ENCODE peak calls at places on chromosomes 13 and 19, in eight cellular contexts. One of them, this sample, is unnamed.

GRCh38 chr19:49430678-49431329 is 5.6 kb downstream of the GFY start:
- DNase-seq in HL-60: no peak
- DNase-seq in AG10803: no peak
- DNase-seq in neural crest cell: no peak
- DNase-seq in sigmoid colon: no peak
- DNase-seq in nephron progenitor cell: no peak
- DNase-seq in endothelial cell: no peak
- DNase-seq in HFFc6: no peak
- DNase-seq in this sample: no peak

GRCh38 chr13:93098972-93099371 is 127.6 kb upstream of the GPC6 start:
- DNase-seq in HL-60: no peak
- DNase-seq in AG10803: no peak
- DNase-seq in neural crest cell: no peak
- DNase-seq in sigmoid colon: no peak
- DNase-seq in nephron progenitor cell: no peak
- DNase-seq in endothelial cell: no peak
- DNase-seq in HFFc6: no peak
- DNase-seq in this sample: no peak

GRCh38 chr13:59178344-59178743 is 985.4 kb downstream of the DIAPH3 start:
- DNase-seq in HL-60: no peak
- DNase-seq in AG10803: no peak
- DNase-seq in neural crest cell: no peak
- DNase-seq in sigmoid colon: no peak
- DNase-seq in nephron progenitor cell: no peak
- DNase-seq in endothelial cell: no peak
- DNase-seq in HFFc6: no peak
- DNase-seq in this sample: no peak

GRCh38 chr13:88000239-88000638 is 329.1 kb downstream of the SLITRK5 start:
- DNase-seq in HL-60: no peak
- DNase-seq in AG10803: peak
- DNase-seq in neural crest cell: no peak
- DNase-seq in sigmoid colon: no peak
- DNase-seq in nephron progenitor cell: no peak
- DNase-seq in endothelial cell: no peak
- DNase-seq in HFFc6: no peak
- DNase-seq in this sample: no peak

GRCh38 chr13:99150575-99151370 is 49.9 kb upstream of the UBAC2 start:
- DNase-seq in HL-60: no peak
- DNase-seq in AG10803: peak
- DNase-seq in neural crest cell: no peak
- DNase-seq in sigmoid colon: no peak
- DNase-seq in nephron progenitor cell: no peak
- DNase-seq in endothelial cell: no peak
- DNase-seq in HFFc6: peak
- DNase-seq in this sample: no peak

GRCh38 chr13:68897331-68897730 is 1210.3 kb upstream of the ATXN8OS start:
- DNase-seq in HL-60: no peak
- DNase-seq in AG10803: no peak
- DNase-seq in neural crest cell: no peak
- DNase-seq in sigmoid colon: no peak
- DNase-seq in nephron progenitor cell: no peak
- DNase-seq in endothelial cell: no peak
- DNase-seq in HFFc6: no peak
- DNase-seq in this sample: no peak

GRCh38 chr19:46206176-46206575 is 23.4 kb upstream of the IGFL1 start:
- DNase-seq in HL-60: no peak
- DNase-seq in AG10803: no peak
- DNase-seq in neural crest cell: no peak
- DNase-seq in sigmoid colon: no peak
- DNase-seq in nephron progenitor cell: no peak
- DNase-seq in endothelial cell: no peak
- DNase-seq in HFFc6: no peak
- DNase-seq in this sample: no peak

GRCh38 chr13:46795321-46795720 is 1.6 kb downstream of the ESD start:
- DNase-seq in HL-60: no peak
- DNase-seq in AG10803: no peak
- DNase-seq in neural crest cell: no peak
- DNase-seq in sigmoid colon: no peak
- DNase-seq in nephron progenitor cell: no peak
- DNase-seq in endothelial cell: no peak
- DNase-seq in HFFc6: no peak
- DNase-seq in this sample: no peak

GRCh38 chr19:57803594-57804325 is 11.0 kb downstream of the ZNF552 start:
- DNase-seq in HL-60: no peak
- DNase-seq in AG10803: peak
- DNase-seq in neural crest cell: peak
- DNase-seq in sigmoid colon: no peak
- DNase-seq in nephron progenitor cell: peak
- DNase-seq in endothelial cell: peak
- DNase-seq in HFFc6: peak
- DNase-seq in this sample: no peak

GRCh38 chr19:2477141-2477710 is 1.3 kb downstream of the GADD45B start:
- DNase-seq in HL-60: peak
- DNase-seq in AG10803: no peak
- DNase-seq in neural crest cell: no peak
- DNase-seq in sigmoid colon: no peak
- DNase-seq in nephron progenitor cell: peak
- DNase-seq in endothelial cell: no peak
- DNase-seq in HFFc6: peak
- DNase-seq in this sample: no peak

GRCh38 chr13:37956536-37956935 is 87.0 kb upstream of the TRPC4 start:
- DNase-seq in HL-60: no peak
- DNase-seq in AG10803: no peak
- DNase-seq in neural crest cell: no peak
- DNase-seq in sigmoid colon: no peak
- DNase-seq in nephron progenitor cell: no peak
- DNase-seq in endothelial cell: no peak
- DNase-seq in HFFc6: no peak
- DNase-seq in this sample: no peak

GRCh38 chr19:29001922-29002247 is 211.1 kb downstream of the UQCRFS1 start:
- DNase-seq in HL-60: no peak
- DNase-seq in AG10803: peak
- DNase-seq in neural crest cell: no peak
- DNase-seq in sigmoid colon: peak
- DNase-seq in nephron progenitor cell: no peak
- DNase-seq in endothelial cell: no peak
- DNase-seq in HFFc6: no peak
- DNase-seq in this sample: no peak

GRCh38 chr13:40874138-40874776 is 84.8 kb downstream of the SLC25A15 start:
- DNase-seq in HL-60: no peak
- DNase-seq in AG10803: no peak
- DNase-seq in neural crest cell: no peak
- DNase-seq in sigmoid colon: no peak
- DNase-seq in nephron progenitor cell: no peak
- DNase-seq in endothelial cell: no peak
- DNase-seq in HFFc6: no peak
- DNase-seq in this sample: no peak

DNA sequence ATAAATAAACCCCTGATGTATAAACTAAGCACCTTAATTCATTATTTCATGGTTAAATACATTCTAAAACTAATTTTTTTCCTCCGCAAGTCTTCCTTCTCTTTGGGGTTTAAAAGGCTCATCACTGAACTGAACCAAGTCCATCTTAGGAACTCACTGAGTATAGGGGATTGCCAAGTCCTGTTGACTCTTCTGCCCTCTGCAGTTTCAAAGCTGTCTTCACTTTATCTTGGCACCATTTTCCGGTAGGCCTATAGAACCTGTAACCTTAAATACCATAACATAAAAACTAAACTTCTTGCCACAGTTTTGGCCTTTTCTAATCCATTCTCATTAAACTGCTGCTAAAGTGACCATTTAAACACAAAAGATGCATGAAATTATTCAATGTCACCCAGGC is 66.5 kb upstream of the USPL1 start:
- DNase-seq in HL-60: peak
- DNase-seq in AG10803: peak
- DNase-seq in neural crest cell: no peak
- DNase-seq in sigmoid colon: no peak
- DNase-seq in nephron progenitor cell: no peak
- DNase-seq in endothelial cell: peak
- DNase-seq in HFFc6: peak
- DNase-seq in this sample: no peak
- TF ChIP-seq CTCF in HL-60: peak
- TF ChIP-seq CTCF in AG10803: peak
- TF ChIP-seq CTCF in neural crest cell: peak
- TF ChIP-seq CTCF in sigmoid colon: no peak
- TF ChIP-seq CTCF in nephron progenitor cell: no peak
- TF ChIP-seq CTCF in endothelial cell: no peak
- TF ChIP-seq CTCF in HFFc6: peak
- TF ChIP-seq CTCF in this sample: peak

GRCh38 chr19:35297922-35298321 is 6.0 kb downstream of the MAG start:
- DNase-seq in HL-60: no peak
- DNase-seq in AG10803: no peak
- DNase-seq in neural crest cell: no peak
- DNase-seq in sigmoid colon: no peak
- DNase-seq in nephron progenitor cell: no peak
- DNase-seq in endothelial cell: no peak
- DNase-seq in HFFc6: no peak
- DNase-seq in this sample: no peak
- TF ChIP-seq CTCF in HL-60: no peak
- TF ChIP-seq CTCF in AG10803: no peak
- TF ChIP-seq CTCF in neural crest cell: no peak
- TF ChIP-seq CTCF in sigmoid colon: no peak
- TF ChIP-seq CTCF in nephron progenitor cell: no peak
- TF ChIP-seq CTCF in endothelial cell: no peak
- TF ChIP-seq CTCF in HFFc6: no peak
- TF ChIP-seq CTCF in this sample: no peak

DNA sequence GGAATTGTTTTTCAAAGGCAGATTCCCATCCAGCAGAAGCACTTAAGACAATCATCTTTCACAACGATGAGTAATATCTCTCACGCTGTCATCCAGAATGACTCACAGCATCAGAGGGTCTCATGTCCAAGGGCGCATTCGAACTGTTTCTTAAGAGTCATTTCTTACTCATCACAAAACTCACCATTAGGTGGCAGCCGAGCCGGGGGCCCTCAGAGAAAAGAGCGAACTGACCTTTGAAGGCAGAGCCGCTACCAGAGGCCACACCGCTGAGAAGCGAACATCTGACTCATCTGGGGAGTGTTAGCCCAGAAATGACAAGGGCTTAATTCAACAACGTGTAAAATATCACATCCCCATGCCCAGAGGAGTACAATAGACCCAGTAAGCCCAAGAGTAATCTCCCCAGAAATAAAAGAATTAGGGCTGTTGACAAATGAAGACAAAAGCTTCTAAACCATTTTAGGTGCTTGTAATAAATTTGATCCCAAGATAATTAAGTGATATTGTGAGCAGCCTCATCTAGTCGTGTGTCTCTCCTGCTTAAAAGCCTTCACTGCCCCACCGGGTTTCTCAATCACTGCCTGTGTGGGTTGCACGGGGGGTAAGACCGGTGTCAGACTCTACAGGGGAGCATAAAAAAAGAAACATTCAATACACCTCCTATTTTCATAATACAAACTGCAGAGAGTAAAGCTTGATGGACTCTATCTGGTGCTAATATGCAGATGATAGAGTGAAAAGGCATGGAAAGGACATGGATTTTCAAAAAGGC is 96.2 kb downstream of the CYSLTR2 start:
- DNase-seq in HL-60: no peak
- DNase-seq in AG10803: peak
- DNase-seq in neural crest cell: peak
- DNase-seq in sigmoid colon: peak
- DNase-seq in nephron progenitor cell: peak
- DNase-seq in endothelial cell: peak
- DNase-seq in HFFc6: peak
- DNase-seq in this sample: peak
- TF ChIP-seq CTCF in HL-60: no peak
- TF ChIP-seq CTCF in AG10803: peak
- TF ChIP-seq CTCF in neural crest cell: peak
- TF ChIP-seq CTCF in sigmoid colon: peak
- TF ChIP-seq CTCF in nephron progenitor cell: peak
- TF ChIP-seq CTCF in endothelial cell: no peak
- TF ChIP-seq CTCF in HFFc6: peak
- TF ChIP-seq CTCF in this sample: peak

GRCh38 chr19:38917921-38918491 is 6.0 kb upstream of the CCER2 start:
- DNase-seq in HL-60: peak
- DNase-seq in AG10803: no peak
- DNase-seq in neural crest cell: no peak
- DNase-seq in sigmoid colon: no peak
- DNase-seq in nephron progenitor cell: no peak
- DNase-seq in endothelial cell: peak
- DNase-seq in HFFc6: no peak
- DNase-seq in this sample: no peak
- TF ChIP-seq CTCF in HL-60: no peak
- TF ChIP-seq CTCF in AG10803: no peak
- TF ChIP-seq CTCF in neural crest cell: peak
- TF ChIP-seq CTCF in sigmoid colon: no peak
- TF ChIP-seq CTCF in nephron progenitor cell: no peak
- TF ChIP-seq CTCF in endothelial cell: no peak
- TF ChIP-seq CTCF in HFFc6: peak
- TF ChIP-seq CTCF in this sample: no peak